ENCODE peak calls at places on chromosomes 7 and 10, in five cellular contexts. One of them, this sample, is unnamed.

GRCh38 chr10:129548534-129549130 is 81.6 kb downstream of the MGMT start:
- DNase-seq in NT2/D1: no peak
- DNase-seq in thyroid gland: no peak
- DNase-seq in cardiac fibroblast: no peak
- DNase-seq in IMR-90: no peak
- DNase-seq in this sample: no peak

GRCh38 chr7:3451696-3452095 is 150.6 kb downstream of the SDK1 start:
- DNase-seq in NT2/D1: no peak
- DNase-seq in thyroid gland: no peak
- DNase-seq in cardiac fibroblast: no peak
- DNase-seq in IMR-90: no peak
- DNase-seq in this sample: no peak

GRCh38 chr7:18429547-18429946 is 66.0 kb upstream of the HDAC9 start:
- DNase-seq in NT2/D1: no peak
- DNase-seq in thyroid gland: no peak
- DNase-seq in cardiac fibroblast: peak
- DNase-seq in IMR-90: peak
- DNase-seq in this sample: no peak

GRCh38 chr7:30626984-30627383 is 32.3 kb downstream of the GARS1 start:
- DNase-seq in NT2/D1: no peak
- DNase-seq in thyroid gland: no peak
- DNase-seq in cardiac fibroblast: no peak
- DNase-seq in IMR-90: peak
- DNase-seq in this sample: no peak

GRCh38 chr7:154178890-154179289 is 126.7 kb downstream of the DPP6 start:
- DNase-seq in NT2/D1: no peak
- DNase-seq in thyroid gland: no peak
- DNase-seq in cardiac fibroblast: no peak
- DNase-seq in IMR-90: no peak
- DNase-seq in this sample: no peak

GRCh38 chr7:142412551-142413193 is 154.8 kb upstream of the PRSS58 start:
- DNase-seq in NT2/D1: peak
- DNase-seq in thyroid gland: no peak
- DNase-seq in cardiac fibroblast: peak
- DNase-seq in IMR-90: peak
- DNase-seq in this sample: peak

GRCh38 chr7:139573871-139574270 is 50.4 kb downstream of the CLEC2L start:
- DNase-seq in NT2/D1: no peak
- DNase-seq in thyroid gland: no peak
- DNase-seq in cardiac fibroblast: no peak
- DNase-seq in IMR-90: no peak
- DNase-seq in this sample: no peak

GRCh38 chr10:21791276-21791675 is 212.3 kb downstream of the DNAJC1 start:
- DNase-seq in NT2/D1: no peak
- DNase-seq in thyroid gland: no peak
- DNase-seq in cardiac fibroblast: no peak
- DNase-seq in IMR-90: no peak
- DNase-seq in this sample: no peak

GRCh38 chr7:42338231-42339222 is 101.5 kb upstream of the GLI3 start:
- DNase-seq in NT2/D1: no peak
- DNase-seq in thyroid gland: no peak
- DNase-seq in cardiac fibroblast: peak
- DNase-seq in IMR-90: peak
- DNase-seq in this sample: no peak

DNA sequence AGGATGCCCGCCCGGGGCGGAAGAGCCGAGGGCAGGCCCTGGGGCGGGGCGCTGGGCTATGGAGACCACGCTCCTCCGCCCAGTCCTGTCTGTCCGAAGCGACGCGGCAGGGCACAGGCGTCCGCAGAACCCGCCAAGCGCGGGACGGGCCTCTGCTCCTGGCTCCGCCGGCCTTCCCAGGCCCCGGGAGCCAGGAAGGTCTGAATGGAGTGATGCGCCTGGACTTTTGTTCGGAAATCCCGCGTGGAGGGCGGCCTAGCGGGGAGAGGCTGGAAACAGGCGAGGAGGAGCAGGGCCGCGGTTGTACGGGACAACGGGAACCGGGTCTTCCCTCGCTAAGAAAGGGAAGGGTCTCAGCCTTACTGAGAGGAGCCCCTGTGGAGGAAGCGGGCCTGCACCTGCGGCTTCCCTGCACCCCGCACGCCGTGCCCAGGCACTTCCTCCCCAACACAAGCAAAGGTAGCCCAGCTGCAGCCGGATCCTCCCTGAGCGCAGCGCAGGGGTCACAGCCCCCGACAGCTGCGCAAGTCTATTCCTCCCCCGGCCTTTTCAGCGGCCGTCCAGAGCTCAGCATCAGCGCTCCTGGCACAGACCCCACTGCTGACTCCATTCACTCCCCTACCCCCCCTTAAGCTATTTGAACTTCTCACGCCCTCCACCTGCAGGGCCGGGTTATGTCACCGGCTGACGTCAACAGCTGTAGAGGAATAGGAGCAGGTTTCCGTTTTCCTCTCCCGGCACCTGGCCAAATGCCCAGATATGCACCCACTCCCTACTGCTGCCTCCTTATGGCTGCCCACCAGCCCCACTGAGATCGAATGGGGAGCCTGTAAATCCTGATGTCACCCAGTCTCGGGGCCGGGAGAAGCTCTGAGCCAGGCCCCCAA is 143.2 kb upstream of the RET start:
- DNase-seq in NT2/D1: no peak
- DNase-seq in thyroid gland: peak
- DNase-seq in cardiac fibroblast: peak
- DNase-seq in IMR-90: peak
- DNase-seq in this sample: no peak
- H3K4me3 ChIP-seq in NT2/D1: peak
- H3K4me3 ChIP-seq in thyroid gland: no peak
- H3K4me3 ChIP-seq in cardiac fibroblast: no peak
- H3K4me3 ChIP-seq in IMR-90: no peak
- H3K4me3 ChIP-seq in this sample: peak

DNA sequence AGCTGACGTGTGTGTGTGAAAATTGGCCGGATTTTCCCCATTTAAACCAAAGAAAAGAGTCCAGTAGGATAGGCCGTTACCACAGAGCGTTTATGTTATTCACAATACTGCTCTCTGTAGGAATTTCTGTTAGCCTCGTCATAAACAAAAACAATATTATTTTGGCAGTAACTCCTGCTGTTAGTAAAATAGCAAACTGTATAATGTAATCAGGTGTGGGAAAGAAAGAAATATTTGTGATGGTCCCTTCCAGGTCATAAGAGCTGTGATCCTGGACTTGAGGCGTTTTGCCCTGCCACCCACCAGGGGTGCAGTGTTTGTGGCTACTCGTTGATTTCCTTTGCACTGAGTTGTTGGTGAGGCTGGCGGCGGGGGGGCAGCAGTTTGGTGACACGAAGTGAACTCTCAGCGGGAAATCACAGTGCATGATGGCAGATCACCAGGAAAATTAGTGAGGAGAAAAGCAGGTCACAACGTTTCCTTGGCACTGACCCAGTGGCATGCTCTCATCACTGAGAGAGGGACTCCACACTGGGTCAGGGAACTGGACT is 2.8 kb downstream of the EEPD1 start:
- DNase-seq in NT2/D1: no peak
- DNase-seq in thyroid gland: peak
- DNase-seq in cardiac fibroblast: peak
- DNase-seq in IMR-90: peak
- DNase-seq in this sample: no peak
- H3K4me3 ChIP-seq in NT2/D1: no peak
- H3K4me3 ChIP-seq in thyroid gland: peak
- H3K4me3 ChIP-seq in cardiac fibroblast: no peak
- H3K4me3 ChIP-seq in IMR-90: peak
- H3K4me3 ChIP-seq in this sample: no peak

DNA sequence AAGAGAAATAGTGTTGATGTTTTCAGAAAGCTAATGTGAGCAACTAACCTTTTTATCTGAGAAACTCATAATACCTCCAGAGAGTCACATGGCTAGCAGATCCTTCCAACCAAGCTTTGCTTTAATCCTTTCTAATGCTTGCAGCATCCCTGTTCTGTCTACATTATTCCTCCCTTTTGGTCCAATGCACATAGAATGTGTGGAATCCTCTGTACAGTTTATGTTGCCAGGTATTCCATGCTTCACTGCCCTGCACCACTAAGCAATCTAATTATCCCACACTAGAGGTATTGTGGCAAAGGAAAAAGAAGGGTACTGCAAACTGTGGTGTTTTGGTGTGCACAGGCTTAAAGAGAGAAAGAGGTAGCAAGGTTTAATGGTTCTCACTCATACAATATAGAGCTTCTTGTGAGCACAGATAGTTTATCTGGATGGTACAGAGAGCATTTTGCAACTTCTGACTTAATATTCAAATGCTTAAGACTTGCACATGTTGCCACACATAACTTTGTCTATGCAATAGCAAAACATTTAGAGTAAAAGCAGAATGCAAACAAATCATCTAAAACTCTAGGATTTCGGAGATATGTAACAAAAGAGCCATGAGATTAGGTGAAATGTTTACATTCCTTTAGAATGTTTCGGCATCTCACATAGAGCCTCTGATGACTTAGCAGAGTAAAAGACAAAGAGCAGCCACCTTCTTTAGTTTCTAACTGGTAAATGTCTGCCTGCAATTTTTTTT is 717.2 kb upstream of the LRRN3 start:
- DNase-seq in NT2/D1: no peak
- DNase-seq in thyroid gland: no peak
- DNase-seq in cardiac fibroblast: no peak
- DNase-seq in IMR-90: peak
- DNase-seq in this sample: no peak
- H3K4me3 ChIP-seq in NT2/D1: no peak
- H3K4me3 ChIP-seq in thyroid gland: no peak
- H3K4me3 ChIP-seq in cardiac fibroblast: no peak
- H3K4me3 ChIP-seq in IMR-90: no peak
- H3K4me3 ChIP-seq in this sample: no peak

DNA sequence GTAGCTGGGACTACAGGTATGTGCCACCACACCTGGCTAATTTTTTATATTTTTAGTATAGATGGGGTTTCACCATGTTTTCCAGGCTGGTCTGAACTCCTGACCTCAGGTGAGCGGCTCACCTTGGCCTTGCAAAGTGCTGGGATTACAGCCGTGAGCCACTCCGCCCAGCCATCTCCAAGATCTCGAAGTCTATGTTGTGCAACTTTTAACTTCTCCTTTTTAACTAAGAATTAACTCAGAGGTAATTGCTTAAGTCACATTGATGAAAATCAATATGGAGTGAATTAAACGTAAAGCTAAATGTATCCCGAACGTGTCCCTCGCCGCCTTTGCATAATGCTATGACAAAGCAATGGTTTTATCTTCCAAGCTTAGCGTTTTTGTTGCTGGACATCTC is 90.0 kb downstream of the TMEM130 start:
- DNase-seq in NT2/D1: no peak
- DNase-seq in thyroid gland: no peak
- DNase-seq in cardiac fibroblast: no peak
- DNase-seq in IMR-90: no peak
- DNase-seq in this sample: no peak
- H3K4me3 ChIP-seq in NT2/D1: no peak
- H3K4me3 ChIP-seq in thyroid gland: no peak
- H3K4me3 ChIP-seq in cardiac fibroblast: no peak
- H3K4me3 ChIP-seq in IMR-90: no peak
- H3K4me3 ChIP-seq in this sample: no peak

GRCh38 chr7:118214833-118215182 is 9.7 kb upstream of the ANKRD7 start:
- DNase-seq in NT2/D1: no peak
- DNase-seq in thyroid gland: no peak
- DNase-seq in cardiac fibroblast: no peak
- DNase-seq in IMR-90: no peak
- DNase-seq in this sample: no peak
- H3K4me3 ChIP-seq in NT2/D1: no peak
- H3K4me3 ChIP-seq in thyroid gland: peak
- H3K4me3 ChIP-seq in cardiac fibroblast: peak
- H3K4me3 ChIP-seq in IMR-90: peak
- H3K4me3 ChIP-seq in this sample: peak

GRCh38 chr7:1940863-1941262 is 270.8 kb downstream of the ELFN1 start:
- DNase-seq in NT2/D1: no peak
- DNase-seq in thyroid gland: no peak
- DNase-seq in cardiac fibroblast: no peak
- DNase-seq in IMR-90: no peak
- DNase-seq in this sample: no peak
- H3K4me3 ChIP-seq in NT2/D1: no peak
- H3K4me3 ChIP-seq in thyroid gland: no peak
- H3K4me3 ChIP-seq in cardiac fibroblast: no peak
- H3K4me3 ChIP-seq in IMR-90: no peak
- H3K4me3 ChIP-seq in this sample: peak

GRCh38 chr10:104334965-104335650 is 3.2 kb downstream of the ITPRIP start:
- DNase-seq in NT2/D1: no peak
- DNase-seq in thyroid gland: peak
- DNase-seq in cardiac fibroblast: no peak
- DNase-seq in IMR-90: no peak
- DNase-seq in this sample: no peak
- H3K4me3 ChIP-seq in NT2/D1: no peak
- H3K4me3 ChIP-seq in thyroid gland: peak
- H3K4me3 ChIP-seq in cardiac fibroblast: peak
- H3K4me3 ChIP-seq in IMR-90: no peak
- H3K4me3 ChIP-seq in this sample: peak

DNA sequence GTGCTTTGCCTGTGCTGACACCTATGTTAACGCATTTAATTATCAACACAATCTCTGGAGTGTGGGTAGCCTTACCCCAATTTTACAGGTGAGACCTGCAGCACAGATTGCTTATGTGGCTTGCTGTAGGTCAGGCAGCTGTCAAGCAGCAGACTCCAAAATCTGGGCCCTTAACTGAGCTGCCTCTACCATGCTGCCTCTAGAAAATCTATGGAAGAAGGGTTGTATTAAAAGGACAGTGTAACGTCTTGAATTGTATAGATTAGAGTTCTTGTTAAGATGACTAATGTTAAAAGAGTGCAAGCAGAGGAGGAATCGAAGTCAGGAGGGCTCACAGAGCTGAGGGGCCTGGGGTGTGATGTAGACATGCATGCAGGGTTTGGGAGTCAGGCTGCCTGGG is 1.2 kb upstream of the PON3 start:
- DNase-seq in NT2/D1: no peak
- DNase-seq in thyroid gland: no peak
- DNase-seq in cardiac fibroblast: no peak
- DNase-seq in IMR-90: no peak
- DNase-seq in this sample: no peak
- H3K4me3 ChIP-seq in NT2/D1: no peak
- H3K4me3 ChIP-seq in thyroid gland: no peak
- H3K4me3 ChIP-seq in cardiac fibroblast: no peak
- H3K4me3 ChIP-seq in IMR-90: no peak
- H3K4me3 ChIP-seq in this sample: no peak